ENCODE peak calls at places on chromosome 5, in ten cellular contexts. H is ovary, I is PC-3, C is natural killer cell, J is vagina, X is Caco-2, E is activated B cell treated with CpG ODN at 0.5 μM for 24 hours, W is endothelial cell, O is thoracic aorta, R is breast epithelium. T is an unnamed sample.

GRCh38 chr5:51104556-51104955 is 278.7 kb upstream of the ISL1 start:
- DNase-seq in X (no peak), E (no peak), O (no peak), I (no peak), W (no peak), J (no peak), R (no peak), H (no peak), C (no peak), T (no peak)

GRCh38 chr5:178261666-178262600 is 29.3 kb upstream of the PHYKPL start:
- DNase-seq in C (no peak), E (no peak), W (no peak), R (no peak), J (no peak), I (no peak), O (no peak), H (no peak), X (peak; percentile 24), T (no peak)

GRCh38 chr5:60835554-60835953 is 8.5 kb downstream of the ELOVL7 start:
- DNase-seq in C (no peak), X (no peak), I (peak; percentile 26), O (no peak), W (no peak), R (no peak), E (no peak), J (no peak), H (no peak), T (no peak)

GRCh38 chr5:181045316-181045715 is 5.2 kb downstream of the BTNL9 start:
- DNase-seq in R (no peak), C (no peak), X (no peak), O (no peak), J (no peak), E (no peak), W (no peak), H (no peak), I (no peak), T (no peak)

GRCh38 chr5:122101636-122102285 is 23.7 kb upstream of the LOX start:
- DNase-seq in R (no peak), W (no peak), C (no peak), I (peak; percentile 53), J (no peak), E (no peak), X (peak; percentile 22), H (no peak), O (no peak), T (no peak)

GRCh38 chr5:116453920-116454319 is 120.7 kb downstream of the SEMA6A start:
- DNase-seq in R (no peak), C (no peak), J (no peak), H (no peak), O (no peak), X (no peak), W (no peak), E (no peak), I (no peak), T (no peak)

GRCh38 chr5:65390208-65390607 is 91.5 kb downstream of the ADAMTS6 start:
- DNase-seq in I (no peak), X (no peak), W (no peak), H (no peak), O (no peak), C (no peak), E (no peak), J (no peak), R (no peak), T (no peak)

GRCh38 chr5:127673401-127673800 is 24.5 kb downstream of the CTXN3 start:
- DNase-seq in R (no peak), C (no peak), I (peak; percentile 46), X (no peak), E (no peak), W (no peak), H (no peak), J (no peak), O (no peak), T (no peak)

GRCh38 chr5:83107692-83108410 is 30.5 kb downstream of the XRCC4 start:
- DNase-seq in I (no peak), R (no peak), J (no peak), C (no peak), X (no peak), W (no peak), E (no peak), H (no peak), O (no peak), T (no peak)

GRCh38 chr5:3024126-3024525 is 272.6 kb upstream of the IRX2 start:
- DNase-seq in E (no peak), W (no peak), O (no peak), R (no peak), J (peak; percentile 84), C (no peak), X (no peak), H (no peak), I (no peak), T (no peak)

GRCh38 chr5:127163750-127164149 is 90.4 kb upstream of the C5orf63 start:
- DNase-seq in O (no peak), X (no peak), I (no peak), E (no peak), C (no peak), H (no peak), J (no peak), R (no peak), W (no peak), T (no peak)

GRCh38 chr5:144036476-144036875 is 134.0 kb downstream of the YIPF5 start:
- DNase-seq in H (no peak), I (no peak), J (no peak), C (no peak), X (no peak), E (no peak), O (no peak), W (no peak), R (no peak), T (no peak)

GRCh38 chr5:178227138-178227659 is 5.4 kb downstream of the PHYKPL start:
- DNase-seq in O (no peak), H (no peak), W (no peak), X (no peak), J (no peak), C (no peak), R (no peak), I (no peak), E (no peak), T (no peak)

DNA sequence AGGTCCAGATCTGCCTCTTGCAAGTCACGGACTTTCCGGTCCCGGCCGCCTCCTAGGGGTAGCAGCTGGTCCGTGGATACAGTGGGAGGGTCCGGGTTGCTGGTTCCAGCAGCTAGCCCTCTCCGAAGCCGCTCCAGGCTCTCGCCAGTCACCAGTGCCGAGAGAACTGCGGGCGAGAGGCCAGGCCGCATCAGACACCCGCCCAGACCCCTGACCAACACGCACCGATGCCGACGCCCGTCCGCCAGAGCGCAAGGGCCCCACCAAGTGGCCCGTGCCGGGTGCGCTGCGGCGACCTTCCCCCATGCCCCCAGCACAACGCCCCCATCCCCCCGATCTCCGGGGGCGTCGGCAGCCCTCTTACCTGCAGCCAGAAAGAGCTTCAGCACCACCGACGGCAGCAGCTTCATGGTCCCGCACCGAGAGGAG is 470 bp downstream of the HBEGF start:
- DNase-seq in O (no peak), X (peak; percentile 74), R (no peak), W (peak; percentile 62), I (peak; percentile 56), E (no peak), H (peak; percentile 64), C (no peak), J (no peak), T (peak; percentile 46)
- TF ChIP-seq CTCF in O (peak; percentile 34), X (no peak), R (no peak), W (no peak), I (peak; percentile 46), E (no peak), H (no peak), C (no peak), J (no peak), T (no peak)

GRCh38 chr5:119347574-119347973 is 8.2 kb upstream of the TNFAIP8 start:
- DNase-seq in W (no peak), E (no peak), H (no peak), J (no peak), R (no peak), C (no peak), O (no peak), I (no peak), X (no peak), T (no peak)
- TF ChIP-seq CTCF in W (no peak), E (no peak), H (no peak), J (no peak), R (no peak), C (no peak), O (no peak), I (no peak), X (no peak), T (no peak)

DNA sequence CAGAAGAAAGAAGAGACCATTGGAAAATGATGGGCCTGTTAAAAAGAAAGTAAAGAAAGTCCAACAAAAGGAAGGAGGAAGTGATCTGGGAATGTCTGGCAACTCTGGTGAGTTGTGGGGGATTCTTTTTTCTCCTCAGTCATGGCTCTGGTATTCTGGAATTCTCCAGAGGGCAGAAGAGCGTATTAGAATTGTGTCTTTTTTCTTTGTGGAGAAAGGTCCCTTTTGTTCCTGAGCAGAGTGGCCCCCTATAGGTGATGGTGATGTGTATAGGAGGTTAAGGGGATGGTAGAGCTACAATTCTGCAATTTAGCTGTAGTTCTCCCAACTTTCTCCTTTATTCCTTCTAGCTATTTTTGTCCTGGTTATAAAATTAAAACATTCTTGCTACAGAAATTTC is 1.6 kb upstream of the DHFR start:
- DNase-seq in I (no peak), O (no peak), W (no peak), J (no peak), C (no peak), E (no peak), R (no peak), H (no peak), X (peak; percentile 7), T (no peak)
- TF ChIP-seq CTCF in I (peak; percentile 26), O (no peak), W (peak; percentile 26), J (no peak), C (no peak), E (no peak), R (no peak), H (no peak), X (no peak), T (no peak)

DNA sequence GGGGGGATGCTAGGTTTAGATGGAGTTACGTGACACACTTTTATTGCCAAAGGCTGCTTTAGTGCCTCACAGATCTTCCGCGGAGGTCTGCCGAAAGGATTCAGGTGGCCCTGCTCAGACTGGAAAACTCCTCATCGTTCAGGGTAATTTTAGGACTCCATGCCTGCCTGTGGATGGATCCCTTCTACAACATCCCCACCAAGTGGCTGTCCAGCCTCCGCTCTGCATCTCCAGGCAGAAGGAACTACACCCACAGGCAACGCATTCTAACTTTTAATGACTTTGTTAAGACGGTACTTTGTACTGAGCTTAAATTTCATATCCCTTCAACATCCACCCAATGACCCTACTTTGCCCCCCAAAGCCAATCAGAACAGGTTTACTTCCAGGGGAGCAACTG is 29.4 kb downstream of the ATPSCKMT start:
- DNase-seq in C (no peak), I (no peak), J (no peak), X (peak; percentile 38), E (no peak), R (no peak), H (no peak), W (no peak), O (no peak), T (no peak)
- TF ChIP-seq CTCF in C (no peak), I (no peak), J (no peak), X (no peak), E (no peak), R (no peak), H (no peak), W (no peak), O (no peak), T (no peak)

DNA sequence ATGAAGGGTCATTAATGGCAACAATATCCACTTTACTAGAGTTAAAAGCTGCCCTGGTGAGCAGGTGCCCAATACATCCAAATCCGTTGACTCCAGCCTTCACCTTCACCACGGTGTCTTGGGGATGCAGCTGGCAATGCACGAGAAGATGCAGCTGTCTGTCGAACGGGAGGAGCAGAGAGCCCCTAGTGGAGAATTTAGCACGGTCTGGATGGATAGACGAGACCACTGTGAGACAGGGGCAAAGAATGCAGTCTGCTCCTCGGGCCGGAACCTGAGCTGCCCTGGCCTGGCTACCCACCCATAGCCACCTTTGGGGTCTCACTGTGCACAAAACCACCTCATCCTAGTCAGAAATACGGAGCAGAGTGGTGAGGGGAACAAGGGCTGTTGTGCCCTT is 35.1 kb downstream of the ADRA1B start:
- DNase-seq in I (no peak), W (peak; percentile 25), H (no peak), E (no peak), X (peak; percentile 26), J (no peak), C (no peak), R (no peak), O (no peak), T (no peak)
- TF ChIP-seq CTCF in I (peak; percentile 20), W (no peak), H (no peak), E (no peak), X (no peak), J (no peak), C (no peak), R (no peak), O (no peak), T (no peak)